ENCODE peak calls at places on chromosomes 4 and X, in four cellular contexts. S is cardiac muscle cell, X is NB4, A is cardiac fibroblast. N is an unnamed sample.

GRCh38 chrX:139924069-139924695 is 8.7 kb downstream of the ATP11C start:
- DNase-seq in S (peak; percentile 10), X (peak; percentile 4), A (no peak), N (no peak)

GRCh38 chrX:139179592-139179991 is 350.9 kb upstream of the F9 start:
- DNase-seq in S (no peak), A (no peak), X (no peak), N (no peak)

GRCh38 chrX:114959729-114960128 is 57.7 kb downstream of the IL13RA2 start:
- DNase-seq in X (peak; percentile 2), A (peak; percentile 35), S (peak; percentile 35), N (no peak)

GRCh38 chr4:152679414-152680281 is at the start of gene TMEM154:
- DNase-seq in X (peak; percentile 94), A (peak; percentile 92), S (peak; percentile 91), N (no peak)

GRCh38 chr4:76212851-76213414 is 691 bp downstream of the SCARB2 start:
- DNase-seq in A (peak; percentile 56), X (no peak), S (peak; percentile 57), N (no peak)

GRCh38 chr4:7266525-7267292 is 74.4 kb downstream of the SORCS2 start:
- DNase-seq in A (peak; percentile 79), S (peak; percentile 78), X (no peak), N (peak; percentile 41)

GRCh38 chr4:24070117-24070516 is 180.3 kb upstream of the PPARGC1A start:
- DNase-seq in A (peak; percentile 88), X (no peak), S (peak; percentile 35), N (peak; percentile 36)

GRCh38 chrX:102934624-102935023 is 2.4 kb upstream of the RAB40AL start:
- DNase-seq in A (peak; percentile 51), S (peak; percentile 44), X (peak; percentile 58), N (no peak)

GRCh38 chrX:48917139-48917980 is 1.5 kb downstream of the PIM2 start:
- DNase-seq in X (peak; percentile 92), S (peak; percentile 89), A (peak; percentile 91), N (peak; percentile 56)

GRCh38 chr4:108850407-108850709 is 87.5 kb upstream of the ETNPPL start:
- DNase-seq in A (no peak), X (no peak), S (no peak), N (no peak)

GRCh38 chrX:107601326-107601725 is 27.0 kb upstream of the PRPS1 start:
- DNase-seq in X (no peak), A (no peak), S (no peak), N (no peak)

GRCh38 chrX:103248553-103248952 is 6.4 kb downstream of the TCEAL8 start:
- DNase-seq in S (peak; percentile 38), A (peak; percentile 41), X (peak; percentile 27), N (no peak)

GRCh38 chr4:8302331-8302730 is 32.8 kb downstream of the HTRA3 start:
- DNase-seq in X (no peak), S (no peak), A (no peak), N (no peak)

GRCh38 chr4:15934259-15934658 is 4.3 kb downstream of the FGFBP1 start:
- DNase-seq in X (no peak), S (no peak), A (no peak), N (no peak)

GRCh38 chr4:116180056-116180690 is 905.2 kb downstream of the TRAM1L1 start:
- DNase-seq in X (peak; percentile 14), A (peak; percentile 3), S (peak; percentile 5), N (no peak)

GRCh38 chr4:36446275-36446674 is 164.9 kb downstream of the DTHD1 start:
- DNase-seq in A (no peak), X (no peak), S (no peak), N (no peak)

GRCh38 chr4:2330119-2331042 is 68.5 kb upstream of the MXD4 start:
- DNase-seq in X (peak; percentile 99), A (peak; percentile 94), S (peak; percentile 88), N (peak; percentile 82)

DNA sequence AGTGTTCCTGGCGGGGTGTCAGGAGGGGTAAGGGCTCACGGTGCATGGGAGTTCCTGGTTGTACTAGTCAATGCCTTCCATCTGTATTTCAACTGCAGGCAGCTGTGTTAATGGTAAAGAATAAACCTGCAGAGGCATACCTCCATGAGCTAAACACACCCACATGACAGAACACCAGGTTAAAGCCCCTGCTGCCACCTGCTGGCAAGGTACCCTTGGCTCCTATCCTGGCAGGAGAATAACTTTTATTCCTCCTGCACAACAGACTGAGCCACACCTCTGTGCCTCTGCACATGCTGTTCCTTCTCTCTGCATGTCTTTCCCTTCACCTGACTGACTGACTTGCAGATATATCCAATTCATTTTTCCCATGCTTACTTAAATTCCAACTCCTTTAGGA is 11.1 kb downstream of the ITIH6 start:
- DNase-seq in X (peak; percentile 14), A (peak; percentile 1), S (no peak), N (no peak)
- TF ChIP-seq CTCF in X (peak; percentile 29), A (no peak), S (no peak), N (no peak)

GRCh38 chr4:123449362-123449761 is 52.8 kb downstream of the SPRY1 start:
- DNase-seq in S (no peak), A (peak; percentile 9), X (no peak), N (no peak)

GRCh38 chr4:123446791-123447474 is 50.3 kb downstream of the SPRY1 start:
- DNase-seq in S (no peak), X (no peak), A (no peak), N (no peak)

GRCh38 chr4:123450393-123450792 is 53.8 kb downstream of the SPRY1 start:
- DNase-seq in S (no peak), X (no peak), A (no peak), N (no peak)

GRCh38 chr4:123452585-123452984 is 56.0 kb downstream of the SPRY1 start:
- DNase-seq in S (peak; percentile 55), A (peak; percentile 87), X (peak; percentile 52), N (peak; percentile 53)

GRCh38 chr4:123449780-123450179 is 53.2 kb downstream of the SPRY1 start:
- DNase-seq in S (peak; percentile 39), X (peak; percentile 62), A (peak; percentile 56), N (peak; percentile 43)
- H3K4me3 ChIP-seq in S (no peak overlapping the region), X (no peak overlapping the region), A (no peak overlapping the region), N (no peak overlapping the region)

DNA sequence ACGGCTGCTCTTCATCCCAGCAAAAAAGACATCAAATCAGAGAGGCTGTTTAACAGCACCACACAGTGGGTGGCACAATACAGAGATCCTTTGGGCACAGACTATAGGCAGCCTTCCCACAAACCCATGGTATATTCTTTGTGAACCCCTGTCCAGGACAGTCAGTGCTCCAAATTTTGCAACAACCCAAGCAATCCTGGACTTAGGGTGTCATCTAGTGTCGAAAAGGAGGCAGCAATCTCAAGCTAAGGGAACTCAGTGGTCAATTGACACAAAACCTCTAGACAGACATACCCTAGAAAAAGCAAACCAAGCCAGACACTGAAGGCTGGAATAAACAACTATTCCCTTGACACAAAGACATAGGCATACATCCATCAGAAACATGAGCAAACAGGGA is 137.4 kb downstream of the BMP15 start:
- DNase-seq in A (no peak), S (no peak), X (peak; percentile 0), N (no peak)
- TF ChIP-seq CTCF in A (no peak), S (no peak), X (no peak), N (no peak)

GRCh38 chr4:118865091-118865708 is 23.5 kb upstream of the SYNPO2 start:
- DNase-seq in A (peak; percentile 68), X (peak; percentile 68), S (peak; percentile 68), N (no peak)
- H3K4me3 ChIP-seq in A (no peak overlapping the region), X (no peak overlapping the region), S (no peak overlapping the region), N (no peak overlapping the region)

DNA sequence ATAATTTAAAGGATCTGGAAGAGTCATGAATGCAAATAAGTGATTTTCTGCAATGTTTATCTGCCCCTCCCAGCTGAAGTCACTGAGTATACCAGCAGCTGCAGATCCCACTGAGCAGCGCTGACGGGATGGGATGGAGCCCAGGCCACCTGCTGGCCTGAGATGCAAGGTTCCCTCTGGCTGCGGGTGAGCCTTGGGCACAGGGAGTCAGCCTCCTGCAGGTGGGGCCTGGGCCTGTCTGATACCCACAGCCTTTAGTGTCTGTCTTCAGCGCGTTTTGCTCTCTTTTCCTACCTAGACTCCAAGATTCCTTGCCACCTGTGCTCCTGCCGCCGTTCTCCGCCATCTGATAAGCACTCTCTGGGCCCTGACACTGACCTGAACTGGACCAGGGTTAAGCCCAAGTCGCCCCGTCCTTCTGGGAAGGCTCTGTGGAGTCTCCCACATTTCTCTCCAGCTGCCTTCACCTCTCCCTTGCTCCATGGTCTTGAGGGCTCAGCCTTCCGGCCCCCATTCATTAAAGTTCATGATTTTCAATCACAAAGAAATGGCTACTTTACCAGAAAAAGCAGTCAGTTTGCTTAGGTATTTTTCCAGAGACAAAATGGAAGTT is 223.1 kb upstream of the FAT1 start:
- DNase-seq in X (no peak), A (peak; percentile 14), S (peak; percentile 32), N (no peak)
- TF ChIP-seq CTCF in X (no peak), A (no peak), S (peak; percentile 27), N (peak; percentile 22)

GRCh38 chr4:177119021-177119461 is 190.6 kb upstream of the NEIL3 start:
- DNase-seq in A (peak; percentile 92), X (no peak), S (peak; percentile 65), N (no peak)
- H3K4me3 ChIP-seq in A (no peak overlapping the region), X (no peak overlapping the region), S (no peak overlapping the region), N (no peak overlapping the region)